ENCODE peak calls at places on chromosomes 12 and 14, in five cellular contexts. One of them, this sample, is unnamed.

GRCh38 chr14:51650721-51651387 is 856 bp upstream of the FRMD6 start:
- DNase-seq in progenitor cell of endocrine pancreas: peak
- DNase-seq in RWPE1: no peak
- DNase-seq in activated CD8-positive, alpha-beta T cell treated with anti-CD3 and anti-CD28 coated beads for 36 hours: no peak
- DNase-seq in left ventricle myocardium inferior: peak
- DNase-seq in this sample: no peak

GRCh38 chr12:2336409-2336829 is 283.6 kb downstream of the CACNA1C start:
- DNase-seq in progenitor cell of endocrine pancreas: no peak
- DNase-seq in RWPE1: peak
- DNase-seq in activated CD8-positive, alpha-beta T cell treated with anti-CD3 and anti-CD28 coated beads for 36 hours: peak
- DNase-seq in left ventricle myocardium inferior: no peak
- DNase-seq in this sample: no peak

GRCh38 chr14:68664225-68664681 is 128.6 kb downstream of the ZFP36L1 start:
- DNase-seq in progenitor cell of endocrine pancreas: no peak
- DNase-seq in RWPE1: no peak
- DNase-seq in activated CD8-positive, alpha-beta T cell treated with anti-CD3 and anti-CD28 coated beads for 36 hours: peak
- DNase-seq in left ventricle myocardium inferior: no peak
- DNase-seq in this sample: no peak

GRCh38 chr14:75648066-75648838 is 12.4 kb downstream of the ERG28 start:
- DNase-seq in progenitor cell of endocrine pancreas: no peak
- DNase-seq in RWPE1: peak
- DNase-seq in activated CD8-positive, alpha-beta T cell treated with anti-CD3 and anti-CD28 coated beads for 36 hours: no peak
- DNase-seq in left ventricle myocardium inferior: peak
- DNase-seq in this sample: no peak

GRCh38 chr14:74980746-74981661 is 21.7 kb upstream of the EIF2B2 start:
- DNase-seq in progenitor cell of endocrine pancreas: no peak
- DNase-seq in RWPE1: no peak
- DNase-seq in activated CD8-positive, alpha-beta T cell treated with anti-CD3 and anti-CD28 coated beads for 36 hours: no peak
- DNase-seq in left ventricle myocardium inferior: no peak
- DNase-seq in this sample: no peak

GRCh38 chr12:116880817-116881324 is 370 bp downstream of the HRK start:
- DNase-seq in progenitor cell of endocrine pancreas: peak
- DNase-seq in RWPE1: no peak
- DNase-seq in activated CD8-positive, alpha-beta T cell treated with anti-CD3 and anti-CD28 coated beads for 36 hours: peak
- DNase-seq in left ventricle myocardium inferior: peak
- DNase-seq in this sample: no peak

GRCh38 chr12:115823635-115824034 is 453.9 kb downstream of the MED13L start:
- DNase-seq in progenitor cell of endocrine pancreas: no peak
- DNase-seq in RWPE1: no peak
- DNase-seq in activated CD8-positive, alpha-beta T cell treated with anti-CD3 and anti-CD28 coated beads for 36 hours: no peak
- DNase-seq in left ventricle myocardium inferior: no peak
- DNase-seq in this sample: no peak

GRCh38 chr12:104358353-104359003 is 54.9 kb downstream of the EID3 start:
- DNase-seq in progenitor cell of endocrine pancreas: peak
- DNase-seq in RWPE1: peak
- DNase-seq in activated CD8-positive, alpha-beta T cell treated with anti-CD3 and anti-CD28 coated beads for 36 hours: peak
- DNase-seq in left ventricle myocardium inferior: peak
- DNase-seq in this sample: peak

GRCh38 chr14:69573841-69574265 is 818 bp downstream of the CCDC177 start:
- DNase-seq in progenitor cell of endocrine pancreas: no peak
- DNase-seq in RWPE1: no peak
- DNase-seq in activated CD8-positive, alpha-beta T cell treated with anti-CD3 and anti-CD28 coated beads for 36 hours: no peak
- DNase-seq in left ventricle myocardium inferior: no peak
- DNase-seq in this sample: no peak

GRCh38 chr12:11650697-11651281 is 1.3 kb downstream of the ETV6 start:
- DNase-seq in progenitor cell of endocrine pancreas: no peak
- DNase-seq in RWPE1: no peak
- DNase-seq in activated CD8-positive, alpha-beta T cell treated with anti-CD3 and anti-CD28 coated beads for 36 hours: peak
- DNase-seq in left ventricle myocardium inferior: no peak
- DNase-seq in this sample: peak

GRCh38 chr14:31207287-31207745 is 277 bp downstream of the HECTD1 start:
- DNase-seq in progenitor cell of endocrine pancreas: no peak
- DNase-seq in RWPE1: no peak
- DNase-seq in activated CD8-positive, alpha-beta T cell treated with anti-CD3 and anti-CD28 coated beads for 36 hours: no peak
- DNase-seq in left ventricle myocardium inferior: no peak
- DNase-seq in this sample: no peak

GRCh38 chr14:20802341-20803084 is at the start of gene RNASE1:
- DNase-seq in progenitor cell of endocrine pancreas: no peak
- DNase-seq in RWPE1: no peak
- DNase-seq in activated CD8-positive, alpha-beta T cell treated with anti-CD3 and anti-CD28 coated beads for 36 hours: no peak
- DNase-seq in left ventricle myocardium inferior: peak
- DNase-seq in this sample: no peak

GRCh38 chr14:68593806-68594536 is 198.9 kb downstream of the ZFP36L1 start:
- DNase-seq in progenitor cell of endocrine pancreas: no peak
- DNase-seq in RWPE1: no peak
- DNase-seq in activated CD8-positive, alpha-beta T cell treated with anti-CD3 and anti-CD28 coated beads for 36 hours: peak
- DNase-seq in left ventricle myocardium inferior: no peak
- DNase-seq in this sample: peak

GRCh38 chr12:52200783-52201519 is 9.1 kb upstream of the KRT80 start:
- DNase-seq in progenitor cell of endocrine pancreas: no peak
- DNase-seq in RWPE1: no peak
- DNase-seq in activated CD8-positive, alpha-beta T cell treated with anti-CD3 and anti-CD28 coated beads for 36 hours: no peak
- DNase-seq in left ventricle myocardium inferior: peak
- DNase-seq in this sample: no peak

GRCh38 chr12:66516133-66516532 is 162.7 kb downstream of the GRIP1 start:
- DNase-seq in progenitor cell of endocrine pancreas: no peak
- DNase-seq in RWPE1: no peak
- DNase-seq in activated CD8-positive, alpha-beta T cell treated with anti-CD3 and anti-CD28 coated beads for 36 hours: no peak
- DNase-seq in left ventricle myocardium inferior: no peak
- DNase-seq in this sample: no peak

GRCh38 chr12:47307680-47308399 is 228.1 kb upstream of the AMIGO2 start:
- DNase-seq in progenitor cell of endocrine pancreas: no peak
- DNase-seq in RWPE1: peak
- DNase-seq in activated CD8-positive, alpha-beta T cell treated with anti-CD3 and anti-CD28 coated beads for 36 hours: peak
- DNase-seq in left ventricle myocardium inferior: no peak
- DNase-seq in this sample: peak

GRCh38 chr12:119573086-119573485 is 20.5 kb upstream of the TMEM233 start:
- DNase-seq in progenitor cell of endocrine pancreas: no peak
- DNase-seq in RWPE1: no peak
- DNase-seq in activated CD8-positive, alpha-beta T cell treated with anti-CD3 and anti-CD28 coated beads for 36 hours: no peak
- DNase-seq in left ventricle myocardium inferior: no peak
- DNase-seq in this sample: no peak

GRCh38 chr14:62329427-62329826 is 567.2 kb downstream of the SNAPC1 start:
- DNase-seq in progenitor cell of endocrine pancreas: no peak
- DNase-seq in RWPE1: no peak
- DNase-seq in activated CD8-positive, alpha-beta T cell treated with anti-CD3 and anti-CD28 coated beads for 36 hours: no peak
- DNase-seq in left ventricle myocardium inferior: no peak
- DNase-seq in this sample: no peak

GRCh38 chr12:104720346-104721064 is 237.6 kb downstream of the SLC41A2 start:
- DNase-seq in progenitor cell of endocrine pancreas: no peak
- DNase-seq in RWPE1: no peak
- DNase-seq in activated CD8-positive, alpha-beta T cell treated with anti-CD3 and anti-CD28 coated beads for 36 hours: peak
- DNase-seq in left ventricle myocardium inferior: no peak
- DNase-seq in this sample: peak

GRCh38 chr12:58105225-58106119 is 164.1 kb downstream of the ATP23 start:
- DNase-seq in progenitor cell of endocrine pancreas: no peak
- DNase-seq in RWPE1: no peak
- DNase-seq in activated CD8-positive, alpha-beta T cell treated with anti-CD3 and anti-CD28 coated beads for 36 hours: no peak
- DNase-seq in left ventricle myocardium inferior: no peak
- DNase-seq in this sample: no peak

GRCh38 chr12:104566244-104566993 is 109.7 kb downstream of the CHST11 start:
- DNase-seq in progenitor cell of endocrine pancreas: no peak
- DNase-seq in RWPE1: no peak
- DNase-seq in activated CD8-positive, alpha-beta T cell treated with anti-CD3 and anti-CD28 coated beads for 36 hours: peak
- DNase-seq in left ventricle myocardium inferior: no peak
- DNase-seq in this sample: no peak

GRCh38 chr12:2646341-2646740 is 148.4 kb upstream of the FKBP4 start:
- DNase-seq in progenitor cell of endocrine pancreas: no peak
- DNase-seq in RWPE1: no peak
- DNase-seq in activated CD8-positive, alpha-beta T cell treated with anti-CD3 and anti-CD28 coated beads for 36 hours: no peak
- DNase-seq in left ventricle myocardium inferior: no peak
- DNase-seq in this sample: no peak

GRCh38 chr12:62657363-62657632 is 190.7 kb downstream of the MON2 start:
- DNase-seq in progenitor cell of endocrine pancreas: no peak
- DNase-seq in RWPE1: no peak
- DNase-seq in activated CD8-positive, alpha-beta T cell treated with anti-CD3 and anti-CD28 coated beads for 36 hours: no peak
- DNase-seq in left ventricle myocardium inferior: no peak
- DNase-seq in this sample: no peak

DNA sequence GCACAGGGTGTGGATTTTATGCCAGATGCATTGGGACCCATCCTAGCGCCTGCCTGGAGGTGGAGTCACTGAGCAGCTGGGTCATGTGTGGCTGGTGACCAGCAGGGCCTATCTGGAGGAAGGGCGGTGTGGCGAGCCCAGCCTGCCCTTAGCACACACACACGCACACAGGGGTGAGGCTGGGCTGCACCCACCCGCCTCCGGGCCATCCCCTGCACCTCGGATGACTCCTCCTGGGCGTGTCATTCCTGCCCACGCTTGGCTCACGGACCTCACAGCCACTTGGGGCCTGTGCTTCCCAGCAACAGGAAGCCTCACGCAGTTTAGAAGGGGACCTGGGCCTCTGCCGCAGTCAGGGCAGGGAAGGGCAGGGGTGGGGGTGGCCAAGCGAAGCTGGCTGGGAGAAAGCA is 36.2 kb upstream of the FZD10 start:
- DNase-seq in progenitor cell of endocrine pancreas: no peak
- DNase-seq in RWPE1: peak
- DNase-seq in activated CD8-positive, alpha-beta T cell treated with anti-CD3 and anti-CD28 coated beads for 36 hours: peak
- DNase-seq in left ventricle myocardium inferior: peak
- DNase-seq in this sample: no peak
- TF ChIP-seq CTCF in progenitor cell of endocrine pancreas: no peak
- TF ChIP-seq CTCF in RWPE1: no peak
- TF ChIP-seq CTCF in activated CD8-positive, alpha-beta T cell treated with anti-CD3 and anti-CD28 coated beads for 36 hours: no peak
- TF ChIP-seq CTCF in left ventricle myocardium inferior: no peak
- TF ChIP-seq CTCF in this sample: no peak

DNA sequence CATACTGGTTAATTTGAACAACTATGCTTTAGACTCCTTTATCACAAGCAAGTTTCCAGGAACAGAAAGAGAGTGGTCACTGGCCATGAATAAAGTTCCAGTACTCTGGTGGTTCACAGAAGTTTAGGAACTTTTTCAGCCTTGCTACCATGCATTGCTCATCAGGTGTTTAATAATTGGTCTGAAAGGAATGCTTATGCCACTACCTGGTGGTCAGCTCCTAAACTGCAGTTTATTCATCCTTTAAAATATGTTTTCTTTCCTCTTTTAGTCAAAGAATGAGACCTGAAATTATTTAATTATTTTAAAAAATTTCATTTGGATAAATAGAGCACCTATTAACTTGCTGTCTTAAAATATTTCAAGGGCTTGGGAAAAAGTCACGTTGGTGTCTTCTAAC is 260.1 kb upstream of the OR4E1 start:
- DNase-seq in progenitor cell of endocrine pancreas: no peak
- DNase-seq in RWPE1: peak
- DNase-seq in activated CD8-positive, alpha-beta T cell treated with anti-CD3 and anti-CD28 coated beads for 36 hours: no peak
- DNase-seq in left ventricle myocardium inferior: no peak
- DNase-seq in this sample: no peak
- TF ChIP-seq CTCF in progenitor cell of endocrine pancreas: peak
- TF ChIP-seq CTCF in RWPE1: no peak
- TF ChIP-seq CTCF in activated CD8-positive, alpha-beta T cell treated with anti-CD3 and anti-CD28 coated beads for 36 hours: peak
- TF ChIP-seq CTCF in left ventricle myocardium inferior: no peak
- TF ChIP-seq CTCF in this sample: peak

GRCh38 chr14:59897757-59898383 is 22.1 kb upstream of the LRRC9 start:
- DNase-seq in progenitor cell of endocrine pancreas: peak
- DNase-seq in RWPE1: peak
- DNase-seq in activated CD8-positive, alpha-beta T cell treated with anti-CD3 and anti-CD28 coated beads for 36 hours: peak
- DNase-seq in left ventricle myocardium inferior: no peak
- DNase-seq in this sample: no peak
- TF ChIP-seq CTCF in progenitor cell of endocrine pancreas: peak
- TF ChIP-seq CTCF in RWPE1: peak
- TF ChIP-seq CTCF in activated CD8-positive, alpha-beta T cell treated with anti-CD3 and anti-CD28 coated beads for 36 hours: no peak
- TF ChIP-seq CTCF in left ventricle myocardium inferior: peak
- TF ChIP-seq CTCF in this sample: peak

GRCh38 chr14:81221579-81222102 is 882 bp upstream of the GTF2A1 start:
- DNase-seq in progenitor cell of endocrine pancreas: no peak
- DNase-seq in RWPE1: no peak
- DNase-seq in activated CD8-positive, alpha-beta T cell treated with anti-CD3 and anti-CD28 coated beads for 36 hours: no peak
- DNase-seq in left ventricle myocardium inferior: no peak
- DNase-seq in this sample: no peak

GRCh38 chr14:81219210-81219820 is 1.4 kb downstream of the GTF2A1 start:
- DNase-seq in progenitor cell of endocrine pancreas: peak
- DNase-seq in RWPE1: peak
- DNase-seq in activated CD8-positive, alpha-beta T cell treated with anti-CD3 and anti-CD28 coated beads for 36 hours: peak
- DNase-seq in left ventricle myocardium inferior: peak
- DNase-seq in this sample: peak

GRCh38 chr14:81220767-81221578 is at the start of gene GTF2A1:
- DNase-seq in progenitor cell of endocrine pancreas: peak
- DNase-seq in RWPE1: peak
- DNase-seq in activated CD8-positive, alpha-beta T cell treated with anti-CD3 and anti-CD28 coated beads for 36 hours: peak
- DNase-seq in left ventricle myocardium inferior: peak
- DNase-seq in this sample: peak

GRCh38 chr14:81219821-81220487 is 805 bp downstream of the GTF2A1 start:
- DNase-seq in progenitor cell of endocrine pancreas: no peak
- DNase-seq in RWPE1: peak
- DNase-seq in activated CD8-positive, alpha-beta T cell treated with anti-CD3 and anti-CD28 coated beads for 36 hours: peak
- DNase-seq in left ventricle myocardium inferior: peak
- DNase-seq in this sample: peak

DNA sequence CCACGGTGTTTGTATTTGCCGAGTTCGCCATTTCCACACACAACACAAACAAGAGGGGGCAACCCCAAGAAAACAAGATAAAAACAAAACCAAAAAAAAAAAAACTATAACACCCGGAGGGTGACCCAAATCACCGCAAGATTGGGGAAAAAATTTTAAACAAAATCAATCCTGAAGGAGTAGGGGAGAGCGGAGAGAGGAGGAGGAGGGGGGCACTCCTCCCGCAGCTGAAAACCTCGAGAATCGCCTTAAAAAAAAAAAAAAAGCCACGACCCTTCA is 332 bp downstream of the GTF2A1 start:
- DNase-seq in progenitor cell of endocrine pancreas: no peak
- DNase-seq in RWPE1: no peak
- DNase-seq in activated CD8-positive, alpha-beta T cell treated with anti-CD3 and anti-CD28 coated beads for 36 hours: no peak
- DNase-seq in left ventricle myocardium inferior: no peak
- DNase-seq in this sample: no peak
- TF ChIP-seq CTCF in progenitor cell of endocrine pancreas: no peak
- TF ChIP-seq CTCF in RWPE1: no peak
- TF ChIP-seq CTCF in activated CD8-positive, alpha-beta T cell treated with anti-CD3 and anti-CD28 coated beads for 36 hours: no peak
- TF ChIP-seq CTCF in left ventricle myocardium inferior: no peak
- TF ChIP-seq CTCF in this sample: no peak

DNA sequence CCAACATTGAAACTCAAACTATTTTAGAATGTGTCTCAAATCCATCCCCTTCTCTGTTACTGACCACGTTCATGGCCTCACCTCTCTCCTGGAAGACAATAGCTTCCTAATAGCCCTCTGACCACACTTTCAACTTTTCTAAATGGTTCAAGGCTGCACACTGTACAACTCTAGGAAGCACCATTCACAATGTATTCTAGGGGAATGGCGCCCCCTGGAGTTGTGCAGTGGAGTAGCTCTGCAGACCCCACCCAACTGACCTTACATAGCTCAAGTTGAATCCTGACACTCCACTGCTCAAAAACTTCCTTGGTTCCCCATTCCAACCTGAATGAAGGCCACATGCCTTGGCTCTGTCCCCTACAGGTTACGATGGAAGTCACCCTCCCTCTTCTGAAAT is 77.6 kb downstream of the GAS2L3 start:
- DNase-seq in progenitor cell of endocrine pancreas: no peak
- DNase-seq in RWPE1: no peak
- DNase-seq in activated CD8-positive, alpha-beta T cell treated with anti-CD3 and anti-CD28 coated beads for 36 hours: no peak
- DNase-seq in left ventricle myocardium inferior: no peak
- DNase-seq in this sample: no peak
- TF ChIP-seq CTCF in progenitor cell of endocrine pancreas: peak
- TF ChIP-seq CTCF in RWPE1: no peak
- TF ChIP-seq CTCF in activated CD8-positive, alpha-beta T cell treated with anti-CD3 and anti-CD28 coated beads for 36 hours: no peak
- TF ChIP-seq CTCF in left ventricle myocardium inferior: no peak
- TF ChIP-seq CTCF in this sample: peak

GRCh38 chr12:14239350-14239934 is 126.0 kb upstream of the ATF7IP start:
- DNase-seq in progenitor cell of endocrine pancreas: no peak
- DNase-seq in RWPE1: no peak
- DNase-seq in activated CD8-positive, alpha-beta T cell treated with anti-CD3 and anti-CD28 coated beads for 36 hours: peak
- DNase-seq in left ventricle myocardium inferior: no peak
- DNase-seq in this sample: peak
- TF ChIP-seq CTCF in progenitor cell of endocrine pancreas: peak
- TF ChIP-seq CTCF in RWPE1: no peak
- TF ChIP-seq CTCF in activated CD8-positive, alpha-beta T cell treated with anti-CD3 and anti-CD28 coated beads for 36 hours: no peak
- TF ChIP-seq CTCF in left ventricle myocardium inferior: no peak
- TF ChIP-seq CTCF in this sample: no peak

This sample was measured in DND-41.